ENCODE peak calls at places on chromosomes 3 and 15, in five cellular contexts. One of them, this sample, is unnamed.

GRCh38 chr3:123392871-123393620 is 55.8 kb downstream of the ADCY5 start:
- DNase-seq in NCI-H2081 treated with DMSO at 0.1 percent for 48 hours: no peak
- DNase-seq in stimulated activated CD4-positive, alpha-beta T cell treated with anti-CD3 and anti-CD28 coated beads, Interleukin-2, amount 100 ng/mL, for 4 hours: no peak
- DNase-seq in CD4-positive, alpha-beta T cell: no peak
- DNase-seq in left ventricle myocardium inferior: no peak
- DNase-seq in this sample: no peak

GRCh38 chr3:194076486-194076885 is 59.5 kb upstream of the HES1 start:
- DNase-seq in NCI-H2081 treated with DMSO at 0.1 percent for 48 hours: no peak
- DNase-seq in CD4-positive, alpha-beta T cell: no peak
- DNase-seq in left ventricle myocardium inferior: no peak
- DNase-seq in stimulated activated CD4-positive, alpha-beta T cell treated with anti-CD3 and anti-CD28 coated beads, Interleukin-2, amount 100 ng/mL, for 4 hours: no peak
- DNase-seq in this sample: no peak

GRCh38 chr3:15815696-15816095 is 17.9 kb upstream of the ANKRD28 start:
- DNase-seq in CD4-positive, alpha-beta T cell: no peak
- DNase-seq in stimulated activated CD4-positive, alpha-beta T cell treated with anti-CD3 and anti-CD28 coated beads, Interleukin-2, amount 100 ng/mL, for 4 hours: no peak
- DNase-seq in left ventricle myocardium inferior: no peak
- DNase-seq in NCI-H2081 treated with DMSO at 0.1 percent for 48 hours: peak; percentile 3
- DNase-seq in this sample: no peak

GRCh38 chr3:16885948-16886683 is 1.4 kb downstream of the PLCL2 start:
- DNase-seq in NCI-H2081 treated with DMSO at 0.1 percent for 48 hours: no peak
- DNase-seq in left ventricle myocardium inferior: no peak
- DNase-seq in stimulated activated CD4-positive, alpha-beta T cell treated with anti-CD3 and anti-CD28 coated beads, Interleukin-2, amount 100 ng/mL, for 4 hours: no peak
- DNase-seq in CD4-positive, alpha-beta T cell: no peak
- DNase-seq in this sample: no peak

GRCh38 chr3:132090921-132091320 is 56.1 kb upstream of the CPNE4 start:
- DNase-seq in left ventricle myocardium inferior: no peak
- DNase-seq in stimulated activated CD4-positive, alpha-beta T cell treated with anti-CD3 and anti-CD28 coated beads, Interleukin-2, amount 100 ng/mL, for 4 hours: no peak
- DNase-seq in CD4-positive, alpha-beta T cell: no peak
- DNase-seq in NCI-H2081 treated with DMSO at 0.1 percent for 48 hours: no peak
- DNase-seq in this sample: no peak

GRCh38 chr15:99967841-99968371 is 234.7 kb upstream of the LYSMD4 start:
- DNase-seq in NCI-H2081 treated with DMSO at 0.1 percent for 48 hours: peak; percentile 1
- DNase-seq in left ventricle myocardium inferior: no peak
- DNase-seq in stimulated activated CD4-positive, alpha-beta T cell treated with anti-CD3 and anti-CD28 coated beads, Interleukin-2, amount 100 ng/mL, for 4 hours: no peak
- DNase-seq in CD4-positive, alpha-beta T cell: no peak
- DNase-seq in this sample: no peak

GRCh38 chr3:120182613-120183524 is 88.6 kb upstream of the GSK3B start:
- DNase-seq in CD4-positive, alpha-beta T cell: no peak
- DNase-seq in stimulated activated CD4-positive, alpha-beta T cell treated with anti-CD3 and anti-CD28 coated beads, Interleukin-2, amount 100 ng/mL, for 4 hours: no peak
- DNase-seq in left ventricle myocardium inferior: no peak
- DNase-seq in NCI-H2081 treated with DMSO at 0.1 percent for 48 hours: no peak
- DNase-seq in this sample: peak; percentile 29

GRCh38 chr3:193743702-193744047 is 150.7 kb downstream of the OPA1 start:
- DNase-seq in CD4-positive, alpha-beta T cell: no peak
- DNase-seq in stimulated activated CD4-positive, alpha-beta T cell treated with anti-CD3 and anti-CD28 coated beads, Interleukin-2, amount 100 ng/mL, for 4 hours: no peak
- DNase-seq in left ventricle myocardium inferior: no peak
- DNase-seq in NCI-H2081 treated with DMSO at 0.1 percent for 48 hours: peak; percentile 81
- DNase-seq in this sample: no peak

GRCh38 chr3:133479895-133480669 is 80.2 kb downstream of the BFSP2 start:
- DNase-seq in CD4-positive, alpha-beta T cell: no peak
- DNase-seq in left ventricle myocardium inferior: no peak
- DNase-seq in NCI-H2081 treated with DMSO at 0.1 percent for 48 hours: no peak
- DNase-seq in stimulated activated CD4-positive, alpha-beta T cell treated with anti-CD3 and anti-CD28 coated beads, Interleukin-2, amount 100 ng/mL, for 4 hours: no peak
- DNase-seq in this sample: no peak

GRCh38 chr3:7285502-7285901 is 424.6 kb downstream of the GRM7 start:
- DNase-seq in CD4-positive, alpha-beta T cell: no peak
- DNase-seq in stimulated activated CD4-positive, alpha-beta T cell treated with anti-CD3 and anti-CD28 coated beads, Interleukin-2, amount 100 ng/mL, for 4 hours: no peak
- DNase-seq in left ventricle myocardium inferior: no peak
- DNase-seq in NCI-H2081 treated with DMSO at 0.1 percent for 48 hours: no peak
- DNase-seq in this sample: no peak

GRCh38 chr3:158532099-158532734 is 38.8 kb upstream of the MLF1 start:
- DNase-seq in left ventricle myocardium inferior: no peak
- DNase-seq in NCI-H2081 treated with DMSO at 0.1 percent for 48 hours: no peak
- DNase-seq in stimulated activated CD4-positive, alpha-beta T cell treated with anti-CD3 and anti-CD28 coated beads, Interleukin-2, amount 100 ng/mL, for 4 hours: no peak
- DNase-seq in CD4-positive, alpha-beta T cell: no peak
- DNase-seq in this sample: no peak

GRCh38 chr3:8622873-8623725 is 21.5 kb downstream of the SSUH2 start:
- DNase-seq in CD4-positive, alpha-beta T cell: peak; percentile 15
- DNase-seq in NCI-H2081 treated with DMSO at 0.1 percent for 48 hours: no peak
- DNase-seq in left ventricle myocardium inferior: peak; percentile 67
- DNase-seq in stimulated activated CD4-positive, alpha-beta T cell treated with anti-CD3 and anti-CD28 coated beads, Interleukin-2, amount 100 ng/mL, for 4 hours: no peak
- DNase-seq in this sample: peak; percentile 30

GRCh38 chr15:35713733-35714132 is 167.8 kb upstream of the DPH6 start:
- DNase-seq in CD4-positive, alpha-beta T cell: no peak
- DNase-seq in stimulated activated CD4-positive, alpha-beta T cell treated with anti-CD3 and anti-CD28 coated beads, Interleukin-2, amount 100 ng/mL, for 4 hours: no peak
- DNase-seq in NCI-H2081 treated with DMSO at 0.1 percent for 48 hours: no peak
- DNase-seq in left ventricle myocardium inferior: no peak
- DNase-seq in this sample: no peak

GRCh38 chr3:29410200-29410599 is 129.3 kb downstream of the RBMS3 start:
- DNase-seq in NCI-H2081 treated with DMSO at 0.1 percent for 48 hours: no peak
- DNase-seq in left ventricle myocardium inferior: no peak
- DNase-seq in CD4-positive, alpha-beta T cell: no peak
- DNase-seq in stimulated activated CD4-positive, alpha-beta T cell treated with anti-CD3 and anti-CD28 coated beads, Interleukin-2, amount 100 ng/mL, for 4 hours: no peak
- DNase-seq in this sample: no peak

GRCh38 chr15:48395532-48396011 is 64.3 kb downstream of the DUT start:
- DNase-seq in stimulated activated CD4-positive, alpha-beta T cell treated with anti-CD3 and anti-CD28 coated beads, Interleukin-2, amount 100 ng/mL, for 4 hours: no peak
- DNase-seq in left ventricle myocardium inferior: peak; percentile 81
- DNase-seq in CD4-positive, alpha-beta T cell: no peak
- DNase-seq in NCI-H2081 treated with DMSO at 0.1 percent for 48 hours: no peak
- DNase-seq in this sample: no peak

GRCh38 chr3:71425491-71426071 is 157.9 kb downstream of the FOXP1 start:
- DNase-seq in left ventricle myocardium inferior: no peak
- DNase-seq in stimulated activated CD4-positive, alpha-beta T cell treated with anti-CD3 and anti-CD28 coated beads, Interleukin-2, amount 100 ng/mL, for 4 hours: no peak
- DNase-seq in NCI-H2081 treated with DMSO at 0.1 percent for 48 hours: no peak
- DNase-seq in CD4-positive, alpha-beta T cell: no peak
- DNase-seq in this sample: no peak

GRCh38 chr3:183158552-183159006 is 4.0 kb downstream of the LAMP3 start:
- DNase-seq in left ventricle myocardium inferior: no peak
- DNase-seq in CD4-positive, alpha-beta T cell: no peak
- DNase-seq in NCI-H2081 treated with DMSO at 0.1 percent for 48 hours: no peak
- DNase-seq in stimulated activated CD4-positive, alpha-beta T cell treated with anti-CD3 and anti-CD28 coated beads, Interleukin-2, amount 100 ng/mL, for 4 hours: peak; percentile 41
- DNase-seq in this sample: no peak

GRCh38 chr15:100340721-100341661 is 784 bp downstream of the ADAMTS17 start:
- DNase-seq in NCI-H2081 treated with DMSO at 0.1 percent for 48 hours: no peak
- DNase-seq in CD4-positive, alpha-beta T cell: no peak
- DNase-seq in stimulated activated CD4-positive, alpha-beta T cell treated with anti-CD3 and anti-CD28 coated beads, Interleukin-2, amount 100 ng/mL, for 4 hours: no peak
- DNase-seq in left ventricle myocardium inferior: no peak
- DNase-seq in this sample: no peak

GRCh38 chr3:169244119-169244864 is 419.2 kb downstream of the MECOM start:
- DNase-seq in stimulated activated CD4-positive, alpha-beta T cell treated with anti-CD3 and anti-CD28 coated beads, Interleukin-2, amount 100 ng/mL, for 4 hours: no peak
- DNase-seq in NCI-H2081 treated with DMSO at 0.1 percent for 48 hours: no peak
- DNase-seq in CD4-positive, alpha-beta T cell: no peak
- DNase-seq in left ventricle myocardium inferior: no peak
- DNase-seq in this sample: no peak

GRCh38 chr3:136624381-136624780 is 127.8 kb downstream of the STAG1 start:
- DNase-seq in left ventricle myocardium inferior: no peak
- DNase-seq in NCI-H2081 treated with DMSO at 0.1 percent for 48 hours: no peak
- DNase-seq in CD4-positive, alpha-beta T cell: no peak
- DNase-seq in stimulated activated CD4-positive, alpha-beta T cell treated with anti-CD3 and anti-CD28 coated beads, Interleukin-2, amount 100 ng/mL, for 4 hours: no peak
- DNase-seq in this sample: no peak

GRCh38 chr3:187212705-187213104 is 15.4 kb downstream of the RTP1 start:
- DNase-seq in NCI-H2081 treated with DMSO at 0.1 percent for 48 hours: no peak
- DNase-seq in stimulated activated CD4-positive, alpha-beta T cell treated with anti-CD3 and anti-CD28 coated beads, Interleukin-2, amount 100 ng/mL, for 4 hours: no peak
- DNase-seq in left ventricle myocardium inferior: peak; percentile 33
- DNase-seq in CD4-positive, alpha-beta T cell: no peak
- DNase-seq in this sample: no peak

GRCh38 chr15:81268340-81268739 is 55.6 kb downstream of the STARD5 start:
- DNase-seq in left ventricle myocardium inferior: no peak
- DNase-seq in NCI-H2081 treated with DMSO at 0.1 percent for 48 hours: no peak
- DNase-seq in stimulated activated CD4-positive, alpha-beta T cell treated with anti-CD3 and anti-CD28 coated beads, Interleukin-2, amount 100 ng/mL, for 4 hours: no peak
- DNase-seq in CD4-positive, alpha-beta T cell: no peak
- DNase-seq in this sample: no peak

GRCh38 chr3:145125307-145125706 is 1035.7 kb downstream of the PLOD2 start:
- DNase-seq in stimulated activated CD4-positive, alpha-beta T cell treated with anti-CD3 and anti-CD28 coated beads, Interleukin-2, amount 100 ng/mL, for 4 hours: no peak
- DNase-seq in CD4-positive, alpha-beta T cell: no peak
- DNase-seq in NCI-H2081 treated with DMSO at 0.1 percent for 48 hours: no peak
- DNase-seq in left ventricle myocardium inferior: no peak
- DNase-seq in this sample: no peak

GRCh38 chr3:40714771-40715170 is 190.0 kb downstream of the ZNF621 start:
- DNase-seq in left ventricle myocardium inferior: no peak
- DNase-seq in CD4-positive, alpha-beta T cell: no peak
- DNase-seq in NCI-H2081 treated with DMSO at 0.1 percent for 48 hours: no peak
- DNase-seq in stimulated activated CD4-positive, alpha-beta T cell treated with anti-CD3 and anti-CD28 coated beads, Interleukin-2, amount 100 ng/mL, for 4 hours: no peak
- DNase-seq in this sample: no peak

This sample was measured in CD8-positive, alpha-beta T cell.